ENCODE peak calls at places on chromosomes 7 and 10, in four cellular contexts. One of them, this sample, is unnamed.
A peak's percentile ranks its signal among the peaks of the same experiment; 100 is the strongest.

GRCh38 chr10:131453772-131454634 is 142.5 kb upstream of the TCERG1L start:
- DNase-seq in tibial nerve: peak; percentile 68
- DNase-seq in A549: peak; percentile 40
- DNase-seq in hepatocyte: peak; percentile 88
- DNase-seq in this sample: no peak

GRCh38 chr7:40015790-40016296 is 65.8 kb downstream of the CDK13 start:
- DNase-seq in hepatocyte: peak; percentile 5
- DNase-seq in tibial nerve: no peak
- DNase-seq in A549: peak; percentile 14
- DNase-seq in this sample: no peak

GRCh38 chr7:41834805-41835694 is 132.2 kb upstream of the INHBA start:
- DNase-seq in hepatocyte: no peak
- DNase-seq in A549: no peak
- DNase-seq in tibial nerve: no peak
- DNase-seq in this sample: no peak

GRCh38 chr10:79140083-79140793 is 71.5 kb downstream of the ZMIZ1 start:
- DNase-seq in A549: no peak
- DNase-seq in hepatocyte: no peak
- DNase-seq in tibial nerve: no peak
- DNase-seq in this sample: no peak

GRCh38 chr7:2248984-2249694 is 7.1 kb downstream of the NUDT1 start:
- DNase-seq in A549: peak; percentile 71
- DNase-seq in tibial nerve: peak; percentile 52
- DNase-seq in hepatocyte: peak; percentile 41
- DNase-seq in this sample: no peak

GRCh38 chr10:129531969-129532660 is 65.1 kb downstream of the MGMT start:
- DNase-seq in hepatocyte: no peak
- DNase-seq in tibial nerve: no peak
- DNase-seq in A549: no peak
- DNase-seq in this sample: no peak

GRCh38 chr10:97426776-97427570 is 982 bp downstream of the PGAM1 start:
- DNase-seq in hepatocyte: peak; percentile 38
- DNase-seq in tibial nerve: no peak
- DNase-seq in A549: peak; percentile 40
- DNase-seq in this sample: no peak

GRCh38 chr10:33803248-33803647 is 468.8 kb upstream of the NRP1 start:
- DNase-seq in tibial nerve: no peak
- DNase-seq in A549: peak; percentile 63
- DNase-seq in hepatocyte: no peak
- DNase-seq in this sample: no peak

GRCh38 chr7:144824360-144824759 is 11.5 kb downstream of the TPK1 start:
- DNase-seq in A549: peak; percentile 9
- DNase-seq in tibial nerve: no peak
- DNase-seq in hepatocyte: no peak
- DNase-seq in this sample: no peak

GRCh38 chr7:516606-517456 is 2.8 kb downstream of the PDGFA start:
- DNase-seq in hepatocyte: peak; percentile 87
- DNase-seq in tibial nerve: no peak
- DNase-seq in A549: peak; percentile 64
- DNase-seq in this sample: no peak
- H3K27ac ChIP-seq in hepatocyte: peak overlapping the region; percentile 98
- H3K27ac ChIP-seq in tibial nerve: peak overlapping the region; percentile 86
- H3K27ac ChIP-seq in A549: peak overlapping the region; percentile 94
- H3K27ac ChIP-seq in this sample: no peak overlapping the region

GRCh38 chr10:16116404-16117304 is 256.3 kb upstream of the MINDY3 start:
- DNase-seq in hepatocyte: peak; percentile 54
- DNase-seq in A549: peak; percentile 49
- DNase-seq in tibial nerve: no peak
- DNase-seq in this sample: no peak
- TF ChIP-seq CTCF in hepatocyte: peak; percentile 58
- TF ChIP-seq CTCF in A549: peak; percentile 50
- TF ChIP-seq CTCF in tibial nerve: no peak
- TF ChIP-seq CTCF in this sample: no peak

DNA sequence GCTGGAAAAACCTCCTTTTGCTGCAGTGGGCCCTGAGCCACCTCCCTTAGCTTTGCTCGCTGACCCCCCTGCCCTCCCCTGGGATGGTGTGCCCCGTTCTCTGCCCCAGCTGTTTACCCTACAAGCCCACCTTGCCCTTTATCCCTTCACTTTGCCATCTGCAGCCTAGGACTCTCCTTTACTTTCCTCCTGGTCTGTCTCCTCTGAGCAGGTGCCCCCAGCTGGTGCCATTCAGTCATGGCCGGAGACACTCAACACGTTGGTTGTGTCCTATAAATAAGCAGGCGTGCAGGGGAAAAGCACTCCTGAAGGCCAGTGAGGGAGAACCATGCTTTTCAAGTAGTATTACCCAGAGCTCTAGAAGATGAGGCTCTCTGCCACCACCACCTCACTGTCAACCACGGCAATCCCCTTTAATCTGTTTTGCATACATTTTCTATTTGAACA is 6.1 kb downstream of the RASSF4 start:
- DNase-seq in tibial nerve: no peak
- DNase-seq in hepatocyte: no peak
- DNase-seq in A549: no peak
- DNase-seq in this sample: no peak
- H3K4me3 ChIP-seq in tibial nerve: no peak overlapping the region
- H3K4me3 ChIP-seq in hepatocyte: no peak overlapping the region
- H3K4me3 ChIP-seq in A549: no peak overlapping the region
- H3K4me3 ChIP-seq in this sample: no peak overlapping the region

DNA sequence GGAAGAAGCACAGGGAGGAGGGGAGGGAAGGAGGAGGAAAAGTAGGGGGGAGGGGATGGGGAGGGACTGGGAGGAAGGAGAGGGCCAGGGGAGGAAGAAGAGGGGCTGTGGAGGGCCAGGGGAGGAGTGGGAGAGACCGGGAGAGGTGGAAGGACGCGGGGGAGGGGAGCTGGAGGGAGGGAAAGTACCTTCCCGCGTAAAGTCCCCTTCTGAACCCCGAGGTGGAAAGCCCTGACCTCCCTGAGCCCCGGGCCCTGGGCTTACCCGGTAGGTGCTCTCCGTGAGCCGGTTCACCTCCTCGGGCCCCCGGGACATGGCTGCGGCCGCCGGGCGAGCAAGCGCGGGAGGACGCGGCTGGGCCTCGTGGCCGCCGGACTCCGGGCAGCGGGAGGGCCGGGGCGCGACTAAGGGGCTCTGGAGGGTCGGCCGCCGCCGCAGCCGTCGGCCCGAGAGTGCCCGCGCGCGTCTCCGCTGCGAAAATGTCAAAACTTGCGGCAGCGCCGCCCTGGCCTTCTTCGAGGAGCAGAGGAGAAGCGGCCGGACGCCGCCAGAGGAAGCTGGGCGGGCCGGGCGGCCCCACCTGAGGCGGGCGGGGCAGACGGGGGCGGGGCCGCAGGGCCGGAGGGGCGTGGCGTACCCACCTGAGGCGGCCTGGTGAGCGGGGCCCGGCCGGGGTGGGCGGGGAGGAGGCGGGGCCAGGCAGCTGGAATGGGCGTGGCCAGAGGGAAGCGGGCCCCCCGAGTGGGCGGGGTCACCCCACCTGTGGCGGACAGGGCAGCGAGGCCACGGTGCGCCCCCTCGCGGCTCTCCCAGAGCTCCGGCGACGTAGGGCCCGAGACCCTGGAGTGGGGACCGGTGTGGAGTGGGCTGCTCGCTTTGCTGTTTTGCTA is at the start of gene BAIAP2L1:
- DNase-seq in hepatocyte: peak; percentile 98
- DNase-seq in tibial nerve: no peak
- DNase-seq in A549: peak; percentile 94
- DNase-seq in this sample: peak; percentile 75
- H3K27ac ChIP-seq in hepatocyte: peak within 1 kb of the TSS; percentile 91
- H3K27ac ChIP-seq in tibial nerve: peak within 1 kb of the TSS; percentile 60
- H3K27ac ChIP-seq in A549: peak within 1 kb of the TSS; percentile 98
- H3K27ac ChIP-seq in this sample: no peak within 1 kb of the TSS